ENCODE peak calls at places on chromosomes 11 and 22, in four cellular contexts. E is GM23338, V is Panc1, F is SK-N-SH. U is an unnamed sample.

GRCh38 chr11:134124660-134125451 is 56.0 kb downstream of the JAM3 start:
- DNase-seq in F (peak; percentile 86), E (peak; percentile 81), V (no peak), U (no peak)

GRCh38 chr22:49021097-49021925 is 806.4 kb downstream of the BRD1 start:
- DNase-seq in V (no peak), F (peak; percentile 13), E (no peak), U (no peak)

GRCh38 chr11:122796128-122796717 is 42.1 kb upstream of the CRTAM start:
- DNase-seq in V (peak; percentile 52), F (peak; percentile 43), E (peak; percentile 83), U (peak; percentile 35)

GRCh38 chr11:134118016-134118415 is 49.1 kb downstream of the JAM3 start:
- DNase-seq in E (no peak), V (no peak), F (no peak), U (no peak)

GRCh38 chr22:40491990-40492631 is 121.7 kb downstream of the SGSM3 start:
- DNase-seq in F (no peak), E (peak; percentile 30), V (no peak), U (peak; percentile 74)

GRCh38 chr11:15649371-15650104 is 534.8 kb downstream of the INSC start:
- DNase-seq in F (no peak), V (no peak), E (no peak), U (no peak)

GRCh38 chr11:126647735-126648134 is 292.2 kb downstream of the ST3GAL4 start:
- DNase-seq in E (no peak), F (no peak), V (no peak), U (no peak)

GRCh38 chr22:44884968-44885805 is 124.6 kb downstream of the PHF21B start:
- DNase-seq in E (no peak), F (no peak), V (no peak), U (no peak)

GRCh38 chr11:74338963-74339362 is 27.5 kb upstream of the P4HA3 start:
- DNase-seq in V (no peak), F (no peak), E (no peak), U (no peak)

GRCh38 chr11:91220476-91221202 is 997.8 kb upstream of the CHORDC1 start:
- DNase-seq in F (no peak), V (no peak), E (no peak), U (no peak)

GRCh38 chr11:933002-933820 is 7.5 kb downstream of the AP2A2 start:
- DNase-seq in E (no peak), F (no peak), V (no peak), U (no peak)

DNA sequence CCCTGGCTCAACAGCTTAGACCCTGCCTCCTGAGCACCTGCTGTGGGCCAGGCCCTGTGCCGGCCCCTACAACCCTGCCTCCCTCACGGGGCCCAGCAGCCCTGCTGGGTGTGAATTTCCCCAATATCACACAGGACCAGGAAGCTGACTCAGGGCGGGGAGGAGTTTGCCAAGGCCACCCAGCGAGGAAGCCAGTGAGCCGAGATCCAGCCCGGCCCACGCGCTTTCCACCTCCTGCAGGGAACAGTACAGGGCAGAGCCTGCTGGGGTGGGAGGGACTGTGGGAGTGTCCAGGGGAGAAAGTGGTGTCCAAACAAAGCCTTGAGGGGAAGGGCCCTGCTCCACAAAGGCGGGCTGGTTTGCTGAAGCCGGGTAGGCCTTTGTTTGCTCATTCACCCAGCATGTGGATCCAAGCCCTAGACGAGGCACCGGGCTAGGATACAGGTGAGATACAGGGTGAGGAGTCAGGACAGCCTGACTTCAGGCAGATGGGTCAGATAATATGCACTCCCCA is 26.8 kb downstream of the RPL3 start:
- DNase-seq in V (no peak), E (peak; percentile 47), F (no peak), U (peak; percentile 82)
- TF ChIP-seq POLR2AphosphoS5 in V (peak; percentile 46), E (no peak), F (no peak), U (peak; percentile 64)

DNA sequence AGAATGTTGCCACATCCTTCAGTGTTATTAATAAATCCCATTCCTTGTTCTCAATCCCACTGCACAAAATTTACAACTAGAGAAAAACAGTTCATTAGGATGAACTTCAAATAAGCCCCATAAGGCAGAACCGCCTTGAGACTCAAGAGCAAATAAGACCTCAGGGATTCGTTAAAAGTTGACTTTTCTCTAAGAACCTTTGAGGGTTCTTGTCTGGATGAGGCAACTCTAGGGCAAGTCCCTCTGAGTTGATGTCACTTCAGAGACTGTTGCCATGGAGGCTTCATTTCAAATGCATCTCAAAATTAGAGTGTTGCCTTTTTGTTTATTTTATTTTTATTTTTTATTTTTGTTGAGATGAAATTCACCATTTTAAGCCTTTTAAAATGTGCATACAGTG is 19.8 kb upstream of the PANX3 start:
- DNase-seq in V (no peak), E (no peak), F (no peak), U (no peak)
- TF ChIP-seq REST in V (no peak), E (no peak), F (no peak), U (no peak)

DNA sequence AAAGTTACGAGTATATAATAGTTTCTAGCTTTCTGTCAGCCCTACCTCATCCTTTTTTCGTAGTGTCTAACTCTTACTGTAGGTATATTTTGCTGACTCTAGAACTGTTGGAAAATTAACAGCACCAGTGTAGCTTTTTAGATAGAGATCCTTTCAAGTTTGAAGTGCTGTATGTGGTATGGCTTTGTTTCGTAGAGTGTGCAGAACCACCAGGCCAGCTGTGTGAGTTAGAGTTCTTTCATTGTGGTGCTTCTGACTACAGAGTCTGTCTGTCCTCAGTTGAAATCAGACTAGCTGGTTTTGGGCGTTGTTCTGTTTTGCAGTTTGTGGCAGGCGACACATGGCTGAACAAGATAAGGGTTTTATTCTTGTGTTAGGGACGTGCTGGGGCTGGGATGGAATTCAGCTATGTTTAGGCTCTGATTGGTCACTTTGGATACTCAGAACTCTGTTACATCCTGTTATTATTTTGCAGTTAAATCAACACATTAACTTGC is 3.2 kb downstream of the ARHGEF12 start:
- DNase-seq in E (peak; percentile 9), V (no peak), F (peak; percentile 51), U (no peak)
- TF ChIP-seq POLR2AphosphoS5 in E (no peak), V (no peak), F (no peak), U (no peak)

GRCh38 chr11:18834754-18835466 is 43.3 kb upstream of the PTPN5 start:
- DNase-seq in V (no peak), F (no peak), E (no peak), U (no peak)

DNA sequence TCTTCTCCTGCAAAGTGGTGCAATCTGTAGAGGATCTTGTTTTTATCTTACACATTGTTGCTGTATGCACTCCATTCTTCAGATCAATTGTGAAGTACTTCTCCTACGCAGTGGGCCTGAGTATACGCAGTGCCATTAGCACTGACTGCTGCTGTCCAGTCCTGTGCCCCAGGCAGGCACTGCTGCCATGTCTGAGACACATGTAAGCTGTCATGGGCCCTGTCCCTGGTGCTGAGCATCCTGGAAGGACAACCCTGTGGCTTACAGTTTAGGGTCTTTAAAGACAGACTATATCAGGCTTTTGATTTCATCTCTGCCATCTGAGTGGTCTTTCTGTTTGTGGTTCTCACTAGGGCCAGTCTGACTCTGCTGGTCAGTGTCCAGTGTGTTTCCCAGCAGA is 44.8 kb upstream of the PTPN5 start:
- DNase-seq in V (no peak), E (no peak), F (no peak), U (no peak)
- TF ChIP-seq REST in V (peak; percentile 83), E (peak; percentile 70), F (peak; percentile 89), U (peak; percentile 86)

DNA sequence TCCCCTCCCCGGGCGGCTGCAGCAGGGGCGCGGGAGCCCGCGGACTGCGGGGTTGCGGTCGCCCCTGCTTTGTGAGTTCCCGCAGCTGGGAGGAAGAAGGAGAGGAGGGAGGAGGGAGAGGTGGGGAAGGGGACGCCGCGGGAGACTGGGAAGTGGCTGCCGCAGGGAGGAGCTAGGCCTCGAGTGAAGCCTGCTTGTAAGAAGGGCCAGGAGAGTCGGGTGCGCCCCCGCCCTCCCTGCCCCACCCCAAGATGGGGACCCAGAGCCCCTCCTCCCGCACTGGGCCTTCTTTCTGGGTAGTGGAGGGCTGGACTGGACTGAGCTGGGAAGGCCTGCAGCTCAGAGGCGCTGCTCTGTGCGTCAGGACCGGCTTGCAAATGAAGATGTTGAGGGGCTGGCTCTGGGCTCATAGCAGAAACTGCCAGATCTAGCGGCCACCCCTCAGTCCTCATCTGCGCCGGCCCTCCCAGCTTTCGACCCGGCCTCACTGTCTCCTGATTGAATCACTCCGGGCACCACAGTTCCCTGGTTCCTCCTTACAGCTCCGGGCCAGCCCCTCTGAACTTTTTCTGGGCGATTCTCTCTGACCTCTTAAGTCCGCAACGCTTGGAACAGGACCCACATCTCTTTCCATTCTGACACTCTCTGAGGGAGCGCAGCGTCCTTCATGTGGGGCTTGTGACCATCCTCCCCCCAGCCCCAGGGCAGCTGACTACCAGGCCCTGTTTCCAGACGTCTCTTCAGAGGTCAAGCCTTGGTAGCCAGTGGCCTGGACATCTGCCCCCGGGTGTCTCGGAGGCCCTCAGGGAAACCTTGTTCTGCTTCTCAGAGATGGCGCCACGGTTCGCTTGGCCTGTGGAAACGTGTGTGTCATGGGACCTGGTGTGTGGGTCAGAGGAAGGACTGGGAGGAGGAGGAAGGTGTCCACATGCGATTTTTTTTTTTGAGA is 21.9 kb downstream of the SERPINH1 start:
- DNase-seq in F (peak; percentile 87), V (no peak), E (peak; percentile 82), U (no peak)
- TF ChIP-seq POLR2AphosphoS5 in F (peak; percentile 12), V (no peak), E (peak; percentile 14), U (no peak)

GRCh38 chr11:34345012-34345804 is 12.6 kb downstream of the ABTB2 start:
- DNase-seq in F (no peak), E (no peak), V (no peak), U (peak; percentile 22)
- TF ChIP-seq REST in F (no peak), E (no peak), V (no peak), U (no peak)

U was measured in HL-60.